ENCODE peak calls at places on chromosomes 7 and 10, in ten cellular contexts. One of them, this sample, is unnamed.
A peak's percentile ranks its signal among the peaks of the same experiment; 100 is the strongest.

GRCh38 chr10:93493162-93493561 is 3.2 kb upstream of the CEP55 start:
- DNase-seq in epithelial cell of esophagus: no peak
- DNase-seq in adrenal gland: no peak
- DNase-seq in activated CD4-positive, CD25-positive, alpha-beta regulatory T cell: no peak
- DNase-seq in NCI-H2171: no peak
- DNase-seq in NCI-H69: peak; percentile 5
- DNase-seq in activated T-helper 1 cell treated with anti-CD3 and anti-CD28 coated beads, Interleukin-12 subunit alpha, Interleukin-12 subunit beta, Interleukin-2, Interleukin-4 antibody, amounts not matched to agents 30 ng/mL and 10 ng/mL and 1 ng/mL, durations not matched to agents 14 hours and 24 hours and 36 hours: no peak
- DNase-seq in GOT3: no peak
- DNase-seq in ureter: no peak
- DNase-seq in iris pigment epithelial cell: no peak
- DNase-seq in this sample: no peak

GRCh38 chr7:106588576-106589494 is 72.1 kb downstream of the CCDC71L start:
- DNase-seq in iris pigment epithelial cell: no peak
- DNase-seq in ureter: no peak
- DNase-seq in NCI-H69: peak; percentile 79
- DNase-seq in GOT3: no peak
- DNase-seq in NCI-H2171: no peak
- DNase-seq in activated T-helper 1 cell treated with anti-CD3 and anti-CD28 coated beads, Interleukin-12 subunit alpha, Interleukin-12 subunit beta, Interleukin-2, Interleukin-4 antibody, amounts not matched to agents 30 ng/mL and 10 ng/mL and 1 ng/mL, durations not matched to agents 14 hours and 24 hours and 36 hours: no peak
- DNase-seq in activated CD4-positive, CD25-positive, alpha-beta regulatory T cell: no peak
- DNase-seq in epithelial cell of esophagus: peak; percentile 13
- DNase-seq in adrenal gland: no peak
- DNase-seq in this sample: no peak

GRCh38 chr10:131591936-131592335 is 280.4 kb upstream of the TCERG1L start:
- DNase-seq in GOT3: no peak
- DNase-seq in NCI-H69: no peak
- DNase-seq in NCI-H2171: no peak
- DNase-seq in adrenal gland: no peak
- DNase-seq in iris pigment epithelial cell: no peak
- DNase-seq in activated CD4-positive, CD25-positive, alpha-beta regulatory T cell: no peak
- DNase-seq in epithelial cell of esophagus: no peak
- DNase-seq in activated T-helper 1 cell treated with anti-CD3 and anti-CD28 coated beads, Interleukin-12 subunit alpha, Interleukin-12 subunit beta, Interleukin-2, Interleukin-4 antibody, amounts not matched to agents 30 ng/mL and 10 ng/mL and 1 ng/mL, durations not matched to agents 14 hours and 24 hours and 36 hours: no peak
- DNase-seq in ureter: no peak
- DNase-seq in this sample: no peak

GRCh38 chr10:102678842-102679289 is 34.6 kb downstream of the TRIM8 start:
- DNase-seq in activated T-helper 1 cell treated with anti-CD3 and anti-CD28 coated beads, Interleukin-12 subunit alpha, Interleukin-12 subunit beta, Interleukin-2, Interleukin-4 antibody, amounts not matched to agents 30 ng/mL and 10 ng/mL and 1 ng/mL, durations not matched to agents 14 hours and 24 hours and 36 hours: no peak
- DNase-seq in adrenal gland: peak; percentile 78
- DNase-seq in GOT3: no peak
- DNase-seq in epithelial cell of esophagus: peak; percentile 58
- DNase-seq in NCI-H2171: no peak
- DNase-seq in activated CD4-positive, CD25-positive, alpha-beta regulatory T cell: no peak
- DNase-seq in ureter: peak; percentile 77
- DNase-seq in NCI-H69: peak; percentile 69
- DNase-seq in iris pigment epithelial cell: peak; percentile 59
- DNase-seq in this sample: peak; percentile 50

GRCh38 chr10:129888784-129889616 is 75.1 kb downstream of the EBF3 start:
- DNase-seq in iris pigment epithelial cell: peak; percentile 3
- DNase-seq in activated T-helper 1 cell treated with anti-CD3 and anti-CD28 coated beads, Interleukin-12 subunit alpha, Interleukin-12 subunit beta, Interleukin-2, Interleukin-4 antibody, amounts not matched to agents 30 ng/mL and 10 ng/mL and 1 ng/mL, durations not matched to agents 14 hours and 24 hours and 36 hours: no peak
- DNase-seq in adrenal gland: peak; percentile 37
- DNase-seq in GOT3: no peak
- DNase-seq in NCI-H69: peak; percentile 20
- DNase-seq in activated CD4-positive, CD25-positive, alpha-beta regulatory T cell: no peak
- DNase-seq in NCI-H2171: no peak
- DNase-seq in epithelial cell of esophagus: no peak
- DNase-seq in ureter: peak; percentile 53
- DNase-seq in this sample: peak; percentile 42

GRCh38 chr10:93334901-93335312 is 147.2 kb downstream of the MYOF start:
- DNase-seq in NCI-H69: peak; percentile 56
- DNase-seq in iris pigment epithelial cell: peak; percentile 47
- DNase-seq in ureter: no peak
- DNase-seq in activated T-helper 1 cell treated with anti-CD3 and anti-CD28 coated beads, Interleukin-12 subunit alpha, Interleukin-12 subunit beta, Interleukin-2, Interleukin-4 antibody, amounts not matched to agents 30 ng/mL and 10 ng/mL and 1 ng/mL, durations not matched to agents 14 hours and 24 hours and 36 hours: no peak
- DNase-seq in epithelial cell of esophagus: peak; percentile 95
- DNase-seq in NCI-H2171: no peak
- DNase-seq in adrenal gland: no peak
- DNase-seq in GOT3: no peak
- DNase-seq in activated CD4-positive, CD25-positive, alpha-beta regulatory T cell: no peak
- DNase-seq in this sample: no peak

GRCh38 chr10:110010076-110011069 is 2.6 kb downstream of the ADD3 start:
- DNase-seq in NCI-H69: peak; percentile 6
- DNase-seq in GOT3: no peak
- DNase-seq in epithelial cell of esophagus: no peak
- DNase-seq in adrenal gland: no peak
- DNase-seq in iris pigment epithelial cell: peak; percentile 41
- DNase-seq in NCI-H2171: no peak
- DNase-seq in activated CD4-positive, CD25-positive, alpha-beta regulatory T cell: no peak
- DNase-seq in ureter: no peak
- DNase-seq in activated T-helper 1 cell treated with anti-CD3 and anti-CD28 coated beads, Interleukin-12 subunit alpha, Interleukin-12 subunit beta, Interleukin-2, Interleukin-4 antibody, amounts not matched to agents 30 ng/mL and 10 ng/mL and 1 ng/mL, durations not matched to agents 14 hours and 24 hours and 36 hours: peak; percentile 54
- DNase-seq in this sample: no peak

GRCh38 chr10:135601-136464 is 578 bp downstream of the ZMYND11 start:
- DNase-seq in NCI-H2171: no peak
- DNase-seq in GOT3: no peak
- DNase-seq in NCI-H69: peak; percentile 64
- DNase-seq in epithelial cell of esophagus: peak; percentile 58
- DNase-seq in activated T-helper 1 cell treated with anti-CD3 and anti-CD28 coated beads, Interleukin-12 subunit alpha, Interleukin-12 subunit beta, Interleukin-2, Interleukin-4 antibody, amounts not matched to agents 30 ng/mL and 10 ng/mL and 1 ng/mL, durations not matched to agents 14 hours and 24 hours and 36 hours: peak; percentile 56
- DNase-seq in iris pigment epithelial cell: peak; percentile 71
- DNase-seq in activated CD4-positive, CD25-positive, alpha-beta regulatory T cell: peak; percentile 44
- DNase-seq in ureter: peak; percentile 78
- DNase-seq in adrenal gland: peak; percentile 79
- DNase-seq in this sample: peak; percentile 64

GRCh38 chr7:90383422-90383821 is 19.8 kb upstream of the CLDN12 start:
- DNase-seq in NCI-H2171: no peak
- DNase-seq in ureter: no peak
- DNase-seq in NCI-H69: no peak
- DNase-seq in iris pigment epithelial cell: peak; percentile 67
- DNase-seq in epithelial cell of esophagus: peak; percentile 74
- DNase-seq in activated T-helper 1 cell treated with anti-CD3 and anti-CD28 coated beads, Interleukin-12 subunit alpha, Interleukin-12 subunit beta, Interleukin-2, Interleukin-4 antibody, amounts not matched to agents 30 ng/mL and 10 ng/mL and 1 ng/mL, durations not matched to agents 14 hours and 24 hours and 36 hours: no peak
- DNase-seq in GOT3: no peak
- DNase-seq in activated CD4-positive, CD25-positive, alpha-beta regulatory T cell: no peak
- DNase-seq in adrenal gland: no peak
- DNase-seq in this sample: no peak

GRCh38 chr7:135910393-135911036 is 66.6 kb downstream of the MTPN start:
- DNase-seq in NCI-H2171: no peak
- DNase-seq in activated T-helper 1 cell treated with anti-CD3 and anti-CD28 coated beads, Interleukin-12 subunit alpha, Interleukin-12 subunit beta, Interleukin-2, Interleukin-4 antibody, amounts not matched to agents 30 ng/mL and 10 ng/mL and 1 ng/mL, durations not matched to agents 14 hours and 24 hours and 36 hours: no peak
- DNase-seq in ureter: no peak
- DNase-seq in iris pigment epithelial cell: no peak
- DNase-seq in activated CD4-positive, CD25-positive, alpha-beta regulatory T cell: no peak
- DNase-seq in adrenal gland: no peak
- DNase-seq in GOT3: no peak
- DNase-seq in NCI-H69: no peak
- DNase-seq in epithelial cell of esophagus: no peak
- DNase-seq in this sample: no peak

GRCh38 chr10:83432296-83433045 is 706.8 kb upstream of the GHITM start:
- DNase-seq in activated T-helper 1 cell treated with anti-CD3 and anti-CD28 coated beads, Interleukin-12 subunit alpha, Interleukin-12 subunit beta, Interleukin-2, Interleukin-4 antibody, amounts not matched to agents 30 ng/mL and 10 ng/mL and 1 ng/mL, durations not matched to agents 14 hours and 24 hours and 36 hours: no peak
- DNase-seq in ureter: no peak
- DNase-seq in activated CD4-positive, CD25-positive, alpha-beta regulatory T cell: no peak
- DNase-seq in epithelial cell of esophagus: no peak
- DNase-seq in NCI-H69: no peak
- DNase-seq in iris pigment epithelial cell: no peak
- DNase-seq in GOT3: no peak
- DNase-seq in adrenal gland: no peak
- DNase-seq in NCI-H2171: no peak
- DNase-seq in this sample: no peak

GRCh38 chr7:157373493-157373892 is 36.7 kb downstream of the DNAJB6 start:
- DNase-seq in activated T-helper 1 cell treated with anti-CD3 and anti-CD28 coated beads, Interleukin-12 subunit alpha, Interleukin-12 subunit beta, Interleukin-2, Interleukin-4 antibody, amounts not matched to agents 30 ng/mL and 10 ng/mL and 1 ng/mL, durations not matched to agents 14 hours and 24 hours and 36 hours: no peak
- DNase-seq in adrenal gland: no peak
- DNase-seq in epithelial cell of esophagus: no peak
- DNase-seq in activated CD4-positive, CD25-positive, alpha-beta regulatory T cell: no peak
- DNase-seq in NCI-H2171: no peak
- DNase-seq in ureter: no peak
- DNase-seq in GOT3: no peak
- DNase-seq in NCI-H69: no peak
- DNase-seq in iris pigment epithelial cell: no peak
- DNase-seq in this sample: no peak

GRCh38 chr7:142477079-142477651 is 219.3 kb upstream of the PRSS58 start:
- DNase-seq in activated CD4-positive, CD25-positive, alpha-beta regulatory T cell: no peak
- DNase-seq in iris pigment epithelial cell: peak; percentile 68
- DNase-seq in GOT3: no peak
- DNase-seq in adrenal gland: no peak
- DNase-seq in NCI-H69: no peak
- DNase-seq in epithelial cell of esophagus: no peak
- DNase-seq in NCI-H2171: no peak
- DNase-seq in activated T-helper 1 cell treated with anti-CD3 and anti-CD28 coated beads, Interleukin-12 subunit alpha, Interleukin-12 subunit beta, Interleukin-2, Interleukin-4 antibody, amounts not matched to agents 30 ng/mL and 10 ng/mL and 1 ng/mL, durations not matched to agents 14 hours and 24 hours and 36 hours: no peak
- DNase-seq in ureter: no peak
- DNase-seq in this sample: no peak

GRCh38 chr10:30398193-30398592 is 35.8 kb upstream of the MAP3K8 start:
- DNase-seq in iris pigment epithelial cell: no peak
- DNase-seq in activated CD4-positive, CD25-positive, alpha-beta regulatory T cell: no peak
- DNase-seq in adrenal gland: no peak
- DNase-seq in NCI-H2171: no peak
- DNase-seq in activated T-helper 1 cell treated with anti-CD3 and anti-CD28 coated beads, Interleukin-12 subunit alpha, Interleukin-12 subunit beta, Interleukin-2, Interleukin-4 antibody, amounts not matched to agents 30 ng/mL and 10 ng/mL and 1 ng/mL, durations not matched to agents 14 hours and 24 hours and 36 hours: no peak
- DNase-seq in NCI-H69: no peak
- DNase-seq in GOT3: no peak
- DNase-seq in ureter: no peak
- DNase-seq in epithelial cell of esophagus: no peak
- DNase-seq in this sample: no peak

GRCh38 chr7:125567686-125568085 is 638.1 kb upstream of the POT1 start:
- DNase-seq in NCI-H2171: no peak
- DNase-seq in adrenal gland: no peak
- DNase-seq in activated T-helper 1 cell treated with anti-CD3 and anti-CD28 coated beads, Interleukin-12 subunit alpha, Interleukin-12 subunit beta, Interleukin-2, Interleukin-4 antibody, amounts not matched to agents 30 ng/mL and 10 ng/mL and 1 ng/mL, durations not matched to agents 14 hours and 24 hours and 36 hours: no peak
- DNase-seq in activated CD4-positive, CD25-positive, alpha-beta regulatory T cell: no peak
- DNase-seq in epithelial cell of esophagus: no peak
- DNase-seq in iris pigment epithelial cell: no peak
- DNase-seq in NCI-H69: peak; percentile 70
- DNase-seq in ureter: no peak
- DNase-seq in GOT3: no peak
- DNase-seq in this sample: no peak

GRCh38 chr7:107951896-107952295 is 51.1 kb downstream of the LAMB1 start:
- DNase-seq in GOT3: no peak
- DNase-seq in epithelial cell of esophagus: no peak
- DNase-seq in NCI-H69: no peak
- DNase-seq in iris pigment epithelial cell: no peak
- DNase-seq in activated CD4-positive, CD25-positive, alpha-beta regulatory T cell: no peak
- DNase-seq in adrenal gland: peak; percentile 62
- DNase-seq in NCI-H2171: no peak
- DNase-seq in ureter: no peak
- DNase-seq in activated T-helper 1 cell treated with anti-CD3 and anti-CD28 coated beads, Interleukin-12 subunit alpha, Interleukin-12 subunit beta, Interleukin-2, Interleukin-4 antibody, amounts not matched to agents 30 ng/mL and 10 ng/mL and 1 ng/mL, durations not matched to agents 14 hours and 24 hours and 36 hours: no peak
- DNase-seq in this sample: no peak

GRCh38 chr7:1749864-1750466 is 79.9 kb downstream of the ELFN1 start:
- DNase-seq in iris pigment epithelial cell: no peak
- DNase-seq in epithelial cell of esophagus: no peak
- DNase-seq in GOT3: no peak
- DNase-seq in NCI-H69: peak; percentile 20
- DNase-seq in activated CD4-positive, CD25-positive, alpha-beta regulatory T cell: no peak
- DNase-seq in adrenal gland: no peak
- DNase-seq in activated T-helper 1 cell treated with anti-CD3 and anti-CD28 coated beads, Interleukin-12 subunit alpha, Interleukin-12 subunit beta, Interleukin-2, Interleukin-4 antibody, amounts not matched to agents 30 ng/mL and 10 ng/mL and 1 ng/mL, durations not matched to agents 14 hours and 24 hours and 36 hours: no peak
- DNase-seq in NCI-H2171: no peak
- DNase-seq in ureter: no peak
- DNase-seq in this sample: no peak

GRCh38 chr7:71637578-71637977 is 505.6 kb downstream of the GALNT17 start:
- DNase-seq in iris pigment epithelial cell: peak; percentile 38
- DNase-seq in epithelial cell of esophagus: no peak
- DNase-seq in GOT3: no peak
- DNase-seq in activated T-helper 1 cell treated with anti-CD3 and anti-CD28 coated beads, Interleukin-12 subunit alpha, Interleukin-12 subunit beta, Interleukin-2, Interleukin-4 antibody, amounts not matched to agents 30 ng/mL and 10 ng/mL and 1 ng/mL, durations not matched to agents 14 hours and 24 hours and 36 hours: no peak
- DNase-seq in adrenal gland: peak; percentile 27
- DNase-seq in activated CD4-positive, CD25-positive, alpha-beta regulatory T cell: no peak
- DNase-seq in ureter: no peak
- DNase-seq in NCI-H2171: peak; percentile 61
- DNase-seq in NCI-H69: no peak
- DNase-seq in this sample: no peak

GRCh38 chr7:36986429-36987362 is 262.4 kb upstream of the AOAH start:
- DNase-seq in ureter: no peak
- DNase-seq in activated CD4-positive, CD25-positive, alpha-beta regulatory T cell: peak; percentile 31
- DNase-seq in adrenal gland: peak; percentile 79
- DNase-seq in NCI-H2171: peak; percentile 48
- DNase-seq in GOT3: peak; percentile 62
- DNase-seq in iris pigment epithelial cell: peak; percentile 30
- DNase-seq in NCI-H69: peak; percentile 95
- DNase-seq in epithelial cell of esophagus: peak; percentile 48
- DNase-seq in activated T-helper 1 cell treated with anti-CD3 and anti-CD28 coated beads, Interleukin-12 subunit alpha, Interleukin-12 subunit beta, Interleukin-2, Interleukin-4 antibody, amounts not matched to agents 30 ng/mL and 10 ng/mL and 1 ng/mL, durations not matched to agents 14 hours and 24 hours and 36 hours: peak; percentile 40
- DNase-seq in this sample: peak; percentile 75

GRCh38 chr7:40457776-40458480 is 323.1 kb downstream of the SUGCT start:
- DNase-seq in iris pigment epithelial cell: no peak
- DNase-seq in activated CD4-positive, CD25-positive, alpha-beta regulatory T cell: no peak
- DNase-seq in activated T-helper 1 cell treated with anti-CD3 and anti-CD28 coated beads, Interleukin-12 subunit alpha, Interleukin-12 subunit beta, Interleukin-2, Interleukin-4 antibody, amounts not matched to agents 30 ng/mL and 10 ng/mL and 1 ng/mL, durations not matched to agents 14 hours and 24 hours and 36 hours: no peak
- DNase-seq in adrenal gland: no peak
- DNase-seq in ureter: no peak
- DNase-seq in NCI-H69: no peak
- DNase-seq in GOT3: no peak
- DNase-seq in NCI-H2171: no peak
- DNase-seq in epithelial cell of esophagus: no peak
- DNase-seq in this sample: no peak